ENCODE peak calls at places on chromosomes 6 and 20, in four cellular contexts. L is H1, X is HCT116, U is HepG2. F is an unnamed sample.

GRCh38 chr20:63686492-63687321 is 9.7 kb upstream of the TNFRSF6B start:
- DNase-seq in L (no peak), X (peak; percentile 57), U (no peak), F (no peak)

GRCh38 chr6:55473722-55474121 is 105.3 kb downstream of the HMGCLL1 start:
- DNase-seq in L (no peak), X (no peak), U (no peak), F (no peak)

GRCh38 chr6:137111296-137112066 is 62.0 kb downstream of the IL22RA2 start:
- DNase-seq in L (no peak), X (no peak), U (no peak), F (no peak)

GRCh38 chr6:168137024-168137423 is 58.0 kb upstream of the FRMD1 start:
- DNase-seq in L (no peak), X (no peak), U (no peak), F (no peak)

GRCh38 chr20:24533449-24533848 is 64.0 kb downstream of the SYNDIG1 start:
- DNase-seq in L (no peak), X (no peak), U (no peak), F (no peak)

GRCh38 chr20:21395666-21396044 is 1.7 kb downstream of the NKX2-4 start:
- DNase-seq in L (no peak), X (no peak), U (no peak), F (no peak)

GRCh38 chr6:53696351-53696750 is 30.8 kb upstream of the KLHL31 start:
- DNase-seq in L (no peak), X (no peak), U (no peak), F (no peak)

GRCh38 chr6:131729550-131729949 is 18.7 kb upstream of the CTAGE9 start:
- DNase-seq in L (no peak), X (no peak), U (no peak), F (no peak)

GRCh38 chr6:34709386-34709785 is 12.8 kb upstream of the ILRUN start:
- DNase-seq in L (no peak), X (no peak), U (no peak), F (no peak)

GRCh38 chr6:66307490-66307889 is 600.5 kb upstream of the EYS start:
- DNase-seq in L (no peak), X (peak; percentile 1), U (no peak), F (no peak)

GRCh38 chr20:62461834-62462233 is 14.0 kb downstream of the GATA5 start:
- DNase-seq in L (no peak), X (no peak), U (no peak), F (no peak)

GRCh38 chr6:160523223-160523622 is 140.9 kb downstream of the LPA start:
- DNase-seq in L (no peak), X (no peak), U (no peak), F (no peak)

GRCh38 chr6:160519133-160519532 is 144.9 kb downstream of the LPA start:
- DNase-seq in L (no peak), X (no peak), U (no peak), F (no peak)

GRCh38 chr6:160513836-160514235 is 150.2 kb downstream of the LPA start:
- DNase-seq in L (no peak), X (no peak), U (no peak), F (no peak)

GRCh38 chr6:160520043-160520904 is 143.8 kb downstream of the LPA start:
- DNase-seq in L (peak; percentile 96), X (no peak), U (peak; percentile 50), F (peak; percentile 86)

GRCh38 chr6:160519603-160520042 is 144.5 kb downstream of the LPA start:
- DNase-seq in L (no peak), X (peak; percentile 22), U (no peak), F (peak; percentile 17)
- H3K4me2 ChIP-seq in L (peak overlapping the region; percentile 46), X (no peak overlapping the region), U (peak overlapping the region; percentile 97), F (peak overlapping the region; percentile 86)

GRCh38 chr6:41062056-41062455 is 9.1 kb downstream of the APOBEC2 start:
- DNase-seq in L (no peak), X (no peak), U (no peak), F (no peak)

GRCh38 chr6:41058783-41059181 is 5.8 kb downstream of the APOBEC2 start:
- DNase-seq in L (no peak), X (no peak), U (no peak), F (no peak)

GRCh38 chr6:41059569-41059968 is 6.6 kb downstream of the APOBEC2 start:
- DNase-seq in L (no peak), X (no peak), U (no peak), F (no peak)

GRCh38 chr6:41063884-41064285 is 8.3 kb downstream of the OARD1 start:
- DNase-seq in L (no peak), X (no peak), U (peak; percentile 97), F (no peak)

GRCh38 chr6:41061196-41061726 is 8.3 kb downstream of the APOBEC2 start:
- DNase-seq in L (no peak), X (no peak), U (no peak), F (no peak)
- TF ChIP-seq SP1 in L (no peak), X (no peak), U (no peak), F (no peak)

GRCh38 chr6:116556065-116556464 is 2.5 kb downstream of the CALHM4 start:
- DNase-seq in L (no peak), X (no peak), U (no peak), F (no peak)

GRCh38 chr6:116557863-116558262 is 4.3 kb downstream of the CALHM4 start:
- DNase-seq in L (no peak), X (peak; percentile 66), U (peak; percentile 22), F (no peak)

GRCh38 chr6:116553451-116553850 is at the start of gene CALHM4:
- DNase-seq in L (no peak), X (no peak), U (no peak), F (no peak)

GRCh38 chr6:116560130-116560529 is 6.6 kb downstream of the CALHM4 start:
- DNase-seq in L (no peak), X (no peak), U (no peak), F (no peak)

DNA sequence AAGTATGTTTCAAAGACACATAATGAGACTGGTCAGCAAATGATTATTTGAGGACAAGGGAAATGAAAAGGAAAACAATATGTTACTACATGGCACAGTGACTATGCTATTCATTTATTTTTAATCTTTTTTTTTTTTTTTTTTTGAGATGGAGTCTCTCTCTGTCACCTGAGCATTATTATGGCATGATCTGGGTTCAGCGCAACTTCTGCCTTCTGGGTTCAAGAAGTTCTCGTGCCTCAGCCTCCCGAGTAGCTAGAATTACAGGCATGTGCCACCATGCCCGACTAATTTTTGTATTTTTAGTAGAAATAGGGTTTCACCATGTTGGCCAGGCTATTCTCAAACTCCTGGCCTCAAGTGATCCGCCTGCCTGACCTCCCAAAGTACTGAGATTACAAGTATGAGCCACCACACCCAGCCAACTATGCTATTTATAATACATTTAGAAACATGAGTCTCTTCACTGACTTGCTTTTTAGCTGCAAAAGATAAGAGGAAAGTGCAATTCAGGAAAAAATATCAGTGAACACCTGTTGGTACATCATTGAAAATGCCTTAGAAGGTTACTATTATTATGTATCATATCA is 3.4 kb downstream of the CALHM4 start:
- DNase-seq in L (no peak), X (no peak), U (no peak), F (no peak)
- H3K4me2 ChIP-seq in L (no peak overlapping the region), X (no peak overlapping the region), U (no peak overlapping the region), F (no peak overlapping the region)

GRCh38 chr6:48624631-48625030 is 513.6 kb upstream of the PTCHD4 start:
- DNase-seq in L (no peak), X (no peak), U (no peak), F (no peak)

GRCh38 chr6:48626421-48626820 is 515.4 kb upstream of the PTCHD4 start:
- DNase-seq in L (no peak), X (no peak), U (no peak), F (no peak)

GRCh38 chr6:48630511-48630910 is 519.5 kb upstream of the PTCHD4 start:
- DNase-seq in L (no peak), X (no peak), U (no peak), F (no peak)

GRCh38 chr6:48628316-48628715 is 517.3 kb upstream of the PTCHD4 start:
- DNase-seq in L (no peak), X (no peak), U (no peak), F (no peak)
- TF ChIP-seq SP1 in L (no peak), X (no peak), U (no peak), F (no peak)

DNA sequence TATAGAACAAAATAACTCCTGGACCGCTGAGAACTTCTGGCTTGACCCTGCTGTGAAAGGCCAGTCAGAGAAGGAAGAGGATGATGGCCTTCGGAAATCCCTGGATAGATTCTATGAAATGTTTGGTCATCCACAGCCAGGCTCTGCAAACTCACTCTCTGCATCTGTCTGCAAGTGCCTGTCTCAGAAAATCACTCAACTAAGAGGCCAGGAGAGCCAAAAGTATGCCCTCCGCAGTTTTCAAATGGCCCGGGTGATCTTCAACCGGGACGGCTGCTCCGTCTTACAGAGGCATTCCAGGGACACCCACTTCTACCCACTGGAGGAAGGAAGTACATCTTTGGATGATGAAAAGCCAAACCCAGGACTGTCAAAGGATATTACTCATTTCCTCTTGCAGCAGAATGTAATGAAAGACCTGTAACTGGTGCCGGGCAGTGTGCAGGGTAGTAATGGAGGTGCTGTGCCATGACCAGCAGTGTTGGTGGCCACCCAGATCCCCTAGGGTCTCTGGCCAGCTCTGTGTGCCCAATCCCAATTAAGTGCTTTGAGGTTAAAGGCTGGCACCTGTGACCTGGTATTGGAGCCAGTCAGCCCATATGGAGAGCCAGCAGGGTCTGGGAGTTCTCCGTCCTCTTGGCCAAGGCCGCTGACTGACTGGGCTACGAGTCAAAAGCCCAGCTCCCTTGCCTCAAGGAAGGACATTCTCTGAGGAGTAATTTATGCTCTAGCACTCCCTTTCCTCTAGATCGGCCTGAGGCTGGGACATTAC is 87.1 kb downstream of the TRMT6 start:
- DNase-seq in L (no peak), X (no peak), U (no peak), F (no peak)
- H3K4me2 ChIP-seq in L (no peak overlapping the region), X (peak overlapping the region; percentile 25), U (no peak overlapping the region), F (no peak overlapping the region)

GRCh38 chr20:32968833-32969241 is 35.4 kb downstream of the SUN5 start:
- DNase-seq in L (no peak), X (no peak), U (no peak), F (no peak)

GRCh38 chr20:32966382-32966781 is 37.9 kb downstream of the SUN5 start:
- DNase-seq in L (no peak), X (no peak), U (no peak), F (no peak)

GRCh38 chr20:32965115-32965514 is 39.1 kb downstream of the SUN5 start:
- DNase-seq in L (no peak), X (no peak), U (no peak), F (no peak)

GRCh38 chr20:32965581-32966373 is 38.5 kb downstream of the SUN5 start:
- DNase-seq in L (peak; percentile 38), X (no peak), U (no peak), F (no peak)

GRCh38 chr20:32966881-32967781 is 37.1 kb downstream of the SUN5 start:
- DNase-seq in L (peak; percentile 41), X (no peak), U (no peak), F (no peak)
- TF ChIP-seq SP1 in L (no peak), X (no peak), U (no peak), F (no peak)

GRCh38 chr6:8029243-8029870 is 34.8 kb downstream of the BLOC1S5 start:
- DNase-seq in L (no peak), X (no peak), U (no peak), F (no peak)
- H3K4me2 ChIP-seq in L (no peak overlapping the region), X (no peak overlapping the region), U (no peak overlapping the region), F (no peak overlapping the region)

GRCh38 chr20:18390201-18390600 is 76.6 kb downstream of the DZANK1 start:
- DNase-seq in L (no peak), X (no peak), U (no peak), F (no peak)
- TF ChIP-seq SP1 in L (no peak), X (no peak), U (no peak), F (no peak)

F was measured in K562.